ENCODE peak calls at places on chromosome 5, in eight cellular contexts. A is brain microvascular endothelial cell, P is ascending aorta, S is heart right ventricle, F is gastrocnemius medialis, K is ovary, V is left ventricle myocardium inferior, Z is Peyer's patch. B is an unnamed sample.

GRCh38 chr5:57895766-57896165 is 413.2 kb upstream of the ACTBL2 start:
- DNase-seq in A (no peak), P (no peak), S (no peak), F (no peak), K (no peak), V (no peak), Z (no peak), B (no peak)

GRCh38 chr5:120655828-120656435 is 191.8 kb downstream of the PRR16 start:
- DNase-seq in A (peak; percentile 41), P (no peak), S (no peak), F (no peak), K (no peak), V (no peak), Z (no peak), B (no peak)

GRCh38 chr5:96114736-96115466 is 153.2 kb upstream of the ELL2 start:
- DNase-seq in A (peak; percentile 51), P (no peak), S (no peak), F (no peak), K (no peak), V (no peak), Z (no peak), B (no peak)

GRCh38 chr5:142696379-142696778 is 10.5 kb upstream of the FGF1 start:
- DNase-seq in A (no peak), P (peak; percentile 37), S (no peak), F (no peak), K (no peak), V (no peak), Z (no peak), B (no peak)

GRCh38 chr5:100903036-100903887 is at the start of gene ST8SIA4:
- DNase-seq in A (peak; percentile 62), P (peak; percentile 88), S (peak; percentile 89), F (peak; percentile 60), K (peak; percentile 35), V (peak; percentile 87), Z (peak; percentile 99), B (peak; percentile 81)

GRCh38 chr5:56827923-56828322 is 12.6 kb downstream of the MAP3K1 start:
- DNase-seq in A (no peak), P (no peak), S (no peak), F (no peak), K (no peak), V (no peak), Z (no peak), B (no peak)

GRCh38 chr5:143025971-143026370 is 255.8 kb downstream of the ARHGAP26 start:
- DNase-seq in A (no peak), P (no peak), S (no peak), F (no peak), K (no peak), V (no peak), Z (no peak), B (no peak)

GRCh38 chr5:115553082-115553481 is 8.5 kb upstream of the FEM1C start:
- DNase-seq in A (no peak), P (no peak), S (no peak), F (no peak), K (no peak), V (no peak), Z (no peak), B (no peak)

GRCh38 chr5:73367650-73368049 is 80.9 kb downstream of the FOXD1 start:
- DNase-seq in A (no peak), P (no peak), S (no peak), F (no peak), K (no peak), V (no peak), Z (no peak), B (no peak)

GRCh38 chr5:127009784-127010183 is 20.6 kb downstream of the MARCHF3 start:
- DNase-seq in A (no peak), P (no peak), S (no peak), F (no peak), K (no peak), V (no peak), Z (no peak), B (no peak)

GRCh38 chr5:13917061-13917460 is 27.4 kb downstream of the DNAH5 start:
- DNase-seq in A (no peak), P (no peak), S (no peak), F (no peak), K (no peak), V (no peak), Z (no peak), B (no peak)

GRCh38 chr5:158978061-158978745 is 121.5 kb downstream of the EBF1 start:
- DNase-seq in A (peak; percentile 20), P (no peak), S (no peak), F (no peak), K (no peak), V (no peak), Z (no peak), B (no peak)

GRCh38 chr5:38467353-38468040 is 88.9 kb downstream of the LIFR start:
- DNase-seq in A (no peak), P (peak; percentile 91), S (peak; percentile 53), F (peak; percentile 47), K (peak; percentile 85), V (peak; percentile 55), Z (no peak), B (peak; percentile 96)

GRCh38 chr5:11504794-11505193 is 399.5 kb downstream of the CTNND2 start:
- DNase-seq in A (no peak), P (no peak), S (no peak), F (no peak), K (no peak), V (no peak), Z (no peak), B (no peak)

GRCh38 chr5:171424726-171425125 is 5.3 kb downstream of the FGF18 start:
- DNase-seq in A (no peak), P (no peak), S (no peak), F (no peak), K (no peak), V (no peak), Z (no peak), B (peak; percentile 37)

GRCh38 chr5:145797336-145797735 is 37.8 kb downstream of the PRELID2 start:
- DNase-seq in A (peak; percentile 51), P (no peak), S (no peak), F (no peak), K (no peak), V (no peak), Z (no peak), B (no peak)

GRCh38 chr5:3944930-3945329 is 349.3 kb downstream of the IRX1 start:
- DNase-seq in A (no peak), P (no peak), S (no peak), F (no peak), K (no peak), V (no peak), Z (no peak), B (no peak)

GRCh38 chr5:175746851-175747250 is 89.0 kb downstream of the HRH2 start:
- DNase-seq in A (peak; percentile 3), P (no peak), S (no peak), F (no peak), K (no peak), V (no peak), Z (no peak), B (no peak)

DNA sequence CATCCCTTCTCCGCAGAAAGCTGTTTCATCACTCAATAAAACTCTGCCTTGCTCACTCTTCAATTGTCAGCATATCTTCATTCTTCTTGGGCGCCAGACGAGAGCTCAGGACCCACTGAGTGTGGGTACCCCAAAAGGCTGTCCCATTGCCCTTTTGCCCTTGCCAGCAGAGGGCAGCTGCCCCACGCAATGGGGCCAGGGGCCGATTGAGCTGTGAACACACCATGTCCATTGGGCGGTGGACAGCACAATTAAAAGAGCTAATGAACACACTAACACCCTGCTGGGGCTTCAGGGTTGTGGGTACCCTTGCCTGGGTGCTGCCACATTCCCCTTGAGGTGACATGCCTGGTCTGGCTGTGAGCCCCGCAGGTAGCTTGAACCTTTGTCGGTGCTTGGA is 487.2 kb upstream of the NUDT12 start:
- DNase-seq in A (no peak), P (no peak), S (no peak), F (no peak), K (no peak), V (no peak), Z (no peak), B (no peak)
- TF ChIP-seq CTCF in A (no peak), P (no peak), S (no peak), F (no peak), K (no peak), V (no peak), Z (no peak), B (no peak)

DNA sequence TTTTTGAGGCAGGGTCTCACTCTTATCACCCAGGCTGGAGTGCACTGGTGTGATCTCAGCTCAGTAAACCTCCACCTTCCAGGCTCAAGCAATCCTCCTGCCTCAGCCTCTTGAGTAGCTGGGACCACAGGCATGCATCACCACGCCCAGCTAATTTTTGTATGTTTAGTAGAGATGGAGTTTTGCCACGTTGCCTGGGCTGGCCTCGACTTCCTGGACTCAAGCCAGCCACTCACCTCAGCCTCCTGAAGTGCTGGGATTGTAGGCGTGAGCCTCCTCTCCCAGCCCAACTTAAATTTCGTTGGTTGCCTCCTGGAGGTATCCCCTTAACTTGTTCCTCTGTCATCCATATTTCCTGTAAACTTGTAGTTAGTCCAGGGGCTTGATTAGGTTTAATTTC is 47.2 kb downstream of the RAB24 start:
- DNase-seq in A (no peak), P (no peak), S (no peak), F (no peak), K (no peak), V (no peak), Z (no peak), B (no peak)
- H3K36me3 ChIP-seq in A (peaks cover 27% of the 10 kb centered on the region), P (peaks cover 69% of the 10 kb centered on the region), S (peaks cover 98% of the 10 kb centered on the region), F (peaks cover 45% of the 10 kb centered on the region), K (no peaks in the 10 kb centered on the region), V (peaks cover 87% of the 10 kb centered on the region), Z (no peaks in the 10 kb centered on the region), B (peaks cover 50% of the 10 kb centered on the region)

DNA sequence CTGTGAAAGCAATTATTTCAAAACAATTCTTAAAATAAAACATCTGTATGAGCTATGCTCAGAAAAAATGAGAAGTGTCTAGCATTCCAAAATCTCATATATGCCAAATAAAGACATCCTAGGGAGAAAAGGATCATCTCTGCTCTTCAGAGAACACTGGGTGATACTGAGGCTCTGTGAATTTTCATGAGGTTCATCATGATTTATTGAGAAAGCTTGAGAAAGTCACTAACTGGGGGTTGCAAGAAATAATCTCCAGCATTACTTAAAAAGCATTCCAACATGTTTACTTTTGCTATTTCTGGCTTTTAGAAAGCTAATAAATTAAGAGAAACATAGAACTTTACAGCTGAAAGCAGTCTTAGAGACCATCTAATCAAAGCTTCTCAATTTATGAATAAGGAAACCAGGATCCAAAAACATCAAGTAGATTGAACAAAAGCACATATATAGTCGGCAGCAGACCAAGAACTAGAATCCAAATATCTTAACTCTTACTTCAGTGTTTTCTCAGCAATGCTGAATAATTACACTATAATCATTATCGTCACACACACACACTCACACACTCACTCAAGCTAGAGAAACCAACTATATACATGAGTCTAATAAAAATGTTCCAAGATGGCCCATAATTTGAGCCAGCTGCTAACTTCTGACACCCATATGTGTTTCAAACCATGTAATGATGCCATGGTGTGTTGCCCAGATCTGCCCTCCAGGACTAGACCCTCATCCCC is 372.7 kb downstream of the NR2F1-AS1 start:
- DNase-seq in A (no peak), P (no peak), S (no peak), F (no peak), K (no peak), V (no peak), Z (no peak), B (no peak)
- H3K27ac ChIP-seq in A (no peak overlapping the region), P (no peak overlapping the region), S (no peak overlapping the region), F (no peak overlapping the region), K (no peak overlapping the region), V (no peak overlapping the region), Z (peak overlapping the region; percentile 14), B (no peak overlapping the region)

DNA sequence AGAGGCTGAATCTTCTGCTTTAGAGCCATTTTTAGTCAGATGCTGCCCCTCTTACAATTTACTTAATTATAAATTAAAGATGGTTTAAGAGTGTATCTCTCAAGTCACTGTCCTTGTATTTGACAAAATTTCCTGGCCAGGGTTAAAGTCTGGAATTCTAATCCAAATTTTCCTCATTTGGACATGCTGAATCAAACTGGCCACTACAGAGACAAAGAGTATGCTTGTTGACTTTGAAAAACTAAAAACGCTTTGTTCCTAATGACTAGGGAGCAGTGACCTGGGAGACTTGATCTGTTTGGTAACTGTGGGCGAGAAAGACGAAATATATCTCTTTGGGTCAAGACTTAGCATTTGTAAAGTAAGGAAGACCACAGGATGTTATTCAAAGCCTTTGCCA is 303.2 kb downstream of the ZSWIM6 start:
- DNase-seq in A (no peak), P (no peak), S (no peak), F (no peak), K (no peak), V (no peak), Z (no peak), B (no peak)
- TF ChIP-seq CTCF in A (no peak), P (no peak), S (no peak), F (no peak), K (no peak), V (no peak), Z (no peak), B (no peak)